ENCODE peak calls at places on chromosomes 6 and 20, in six cellular contexts. One of them, this sample, is unnamed.
A peak's percentile ranks its signal among the peaks of the same experiment; 100 is the strongest.

GRCh38 chr6:131733376-131734016 is 22.7 kb upstream of the CTAGE9 start:
- DNase-seq in uterus: peak; percentile 41
- DNase-seq in RWPE1: no peak
- DNase-seq in EL: peak; percentile 83
- DNase-seq in GM23248: peak; percentile 80
- DNase-seq in NCI-H1092 treated with DMSO at 0.1 percent for 48 hours: no peak
- DNase-seq in this sample: peak; percentile 12

GRCh38 chr20:9119776-9120175 is 50.9 kb downstream of the PLCB4 start:
- DNase-seq in RWPE1: peak; percentile 34
- DNase-seq in EL: peak; percentile 65
- DNase-seq in NCI-H1092 treated with DMSO at 0.1 percent for 48 hours: peak; percentile 32
- DNase-seq in GM23248: no peak
- DNase-seq in uterus: no peak
- DNase-seq in this sample: no peak

GRCh38 chr6:39956951-39957350 is 22.7 kb upstream of the MOCS1 start:
- DNase-seq in NCI-H1092 treated with DMSO at 0.1 percent for 48 hours: no peak
- DNase-seq in uterus: no peak
- DNase-seq in GM23248: peak; percentile 56
- DNase-seq in EL: peak; percentile 27
- DNase-seq in RWPE1: peak; percentile 67
- DNase-seq in this sample: no peak

GRCh38 chr20:1816384-1817381 is 78.5 kb upstream of the SIRPA start:
- DNase-seq in uterus: no peak
- DNase-seq in RWPE1: peak; percentile 83
- DNase-seq in NCI-H1092 treated with DMSO at 0.1 percent for 48 hours: no peak
- DNase-seq in EL: peak; percentile 92
- DNase-seq in GM23248: peak; percentile 94
- DNase-seq in this sample: peak; percentile 91

GRCh38 chr6:151962246-151962846 is 154.9 kb downstream of the ESR1 start:
- DNase-seq in EL: peak; percentile 50
- DNase-seq in NCI-H1092 treated with DMSO at 0.1 percent for 48 hours: no peak
- DNase-seq in RWPE1: no peak
- DNase-seq in GM23248: peak; percentile 7
- DNase-seq in uterus: no peak
- DNase-seq in this sample: no peak

GRCh38 chr20:54980321-54980960 is 505.0 kb downstream of the DOK5 start:
- DNase-seq in GM23248: no peak
- DNase-seq in EL: no peak
- DNase-seq in NCI-H1092 treated with DMSO at 0.1 percent for 48 hours: no peak
- DNase-seq in uterus: no peak
- DNase-seq in RWPE1: peak; percentile 14
- DNase-seq in this sample: no peak

GRCh38 chr6:47413752-47414516 is 63.7 kb upstream of the CD2AP start:
- DNase-seq in uterus: peak; percentile 17
- DNase-seq in NCI-H1092 treated with DMSO at 0.1 percent for 48 hours: peak; percentile 55
- DNase-seq in RWPE1: peak; percentile 46
- DNase-seq in EL: peak; percentile 71
- DNase-seq in GM23248: peak; percentile 73
- DNase-seq in this sample: no peak

GRCh38 chr20:36340593-36340990 is 34.5 kb downstream of the DLGAP4 start:
- DNase-seq in RWPE1: no peak
- DNase-seq in uterus: no peak
- DNase-seq in GM23248: no peak
- DNase-seq in NCI-H1092 treated with DMSO at 0.1 percent for 48 hours: no peak
- DNase-seq in EL: no peak
- DNase-seq in this sample: no peak

GRCh38 chr6:170176621-170177382 is 114.1 kb downstream of the DLL1 start:
- DNase-seq in EL: no peak
- DNase-seq in uterus: peak; percentile 13
- DNase-seq in NCI-H1092 treated with DMSO at 0.1 percent for 48 hours: peak; percentile 84
- DNase-seq in GM23248: peak; percentile 31
- DNase-seq in RWPE1: peak; percentile 31
- DNase-seq in this sample: no peak

GRCh38 chr6:951782-952181 is 258.8 kb upstream of the EXOC2 start:
- DNase-seq in RWPE1: no peak
- DNase-seq in NCI-H1092 treated with DMSO at 0.1 percent for 48 hours: no peak
- DNase-seq in uterus: no peak
- DNase-seq in EL: no peak
- DNase-seq in GM23248: no peak
- DNase-seq in this sample: no peak

GRCh38 chr6:159098636-159099106 is 53.9 kb upstream of the TAGAP start:
- DNase-seq in RWPE1: no peak
- DNase-seq in uterus: no peak
- DNase-seq in EL: no peak
- DNase-seq in GM23248: no peak
- DNase-seq in NCI-H1092 treated with DMSO at 0.1 percent for 48 hours: no peak
- DNase-seq in this sample: no peak

GRCh38 chr6:164095056-164095455 is 680.5 kb downstream of the QKI start:
- DNase-seq in NCI-H1092 treated with DMSO at 0.1 percent for 48 hours: no peak
- DNase-seq in EL: peak; percentile 85
- DNase-seq in RWPE1: no peak
- DNase-seq in uterus: no peak
- DNase-seq in GM23248: no peak
- DNase-seq in this sample: peak; percentile 29

GRCh38 chr20:3461191-3461874 is 9.5 kb upstream of the ATRN start:
- DNase-seq in EL: no peak
- DNase-seq in NCI-H1092 treated with DMSO at 0.1 percent for 48 hours: no peak
- DNase-seq in RWPE1: no peak
- DNase-seq in GM23248: peak; percentile 49
- DNase-seq in uterus: no peak
- DNase-seq in this sample: no peak

GRCh38 chr6:41824571-41825569 is 37.4 kb downstream of the TOMM6 start:
- DNase-seq in NCI-H1092 treated with DMSO at 0.1 percent for 48 hours: no peak
- DNase-seq in RWPE1: no peak
- DNase-seq in EL: peak; percentile 9
- DNase-seq in uterus: no peak
- DNase-seq in GM23248: no peak
- DNase-seq in this sample: no peak

GRCh38 chr6:96542702-96543101 is 20.2 kb upstream of the FHL5 start:
- DNase-seq in NCI-H1092 treated with DMSO at 0.1 percent for 48 hours: peak; percentile 3
- DNase-seq in EL: no peak
- DNase-seq in GM23248: peak; percentile 49
- DNase-seq in RWPE1: no peak
- DNase-seq in uterus: no peak
- DNase-seq in this sample: no peak

GRCh38 chr6:41586564-41586963 is 40.4 kb downstream of the FOXP4 start:
- DNase-seq in GM23248: no peak
- DNase-seq in uterus: no peak
- DNase-seq in EL: no peak
- DNase-seq in NCI-H1092 treated with DMSO at 0.1 percent for 48 hours: no peak
- DNase-seq in RWPE1: no peak
- DNase-seq in this sample: no peak

GRCh38 chr6:69820438-69820837 is 23.6 kb upstream of the LMBRD1 start:
- DNase-seq in GM23248: no peak
- DNase-seq in uterus: no peak
- DNase-seq in RWPE1: no peak
- DNase-seq in NCI-H1092 treated with DMSO at 0.1 percent for 48 hours: no peak
- DNase-seq in EL: no peak
- DNase-seq in this sample: no peak

GRCh38 chr6:30358340-30358679 is 13.4 kb downstream of the RPP21 start:
- DNase-seq in uterus: no peak
- DNase-seq in RWPE1: no peak
- DNase-seq in NCI-H1092 treated with DMSO at 0.1 percent for 48 hours: no peak
- DNase-seq in GM23248: peak; percentile 3
- DNase-seq in EL: no peak
- DNase-seq in this sample: no peak

GRCh38 chr6:145561095-145561820 is 174.1 kb downstream of the EPM2A start:
- DNase-seq in GM23248: no peak
- DNase-seq in NCI-H1092 treated with DMSO at 0.1 percent for 48 hours: no peak
- DNase-seq in uterus: no peak
- DNase-seq in RWPE1: no peak
- DNase-seq in EL: no peak
- DNase-seq in this sample: no peak

GRCh38 chr6:125030969-125031368 is 68.7 kb downstream of the RNF217 start:
- DNase-seq in EL: no peak
- DNase-seq in RWPE1: no peak
- DNase-seq in GM23248: no peak
- DNase-seq in NCI-H1092 treated with DMSO at 0.1 percent for 48 hours: no peak
- DNase-seq in uterus: no peak
- DNase-seq in this sample: no peak

GRCh38 chr6:33076406-33076934 is 680 bp downstream of the HLA-DPB1 start:
- DNase-seq in RWPE1: no peak
- DNase-seq in uterus: no peak
- DNase-seq in GM23248: no peak
- DNase-seq in EL: no peak
- DNase-seq in NCI-H1092 treated with DMSO at 0.1 percent for 48 hours: no peak
- DNase-seq in this sample: no peak

GRCh38 chr20:25543068-25543467 is 42.3 kb downstream of the NINL start:
- DNase-seq in EL: peak; percentile 64
- DNase-seq in NCI-H1092 treated with DMSO at 0.1 percent for 48 hours: no peak
- DNase-seq in RWPE1: no peak
- DNase-seq in GM23248: peak; percentile 58
- DNase-seq in uterus: no peak
- DNase-seq in this sample: no peak

GRCh38 chr20:50987493-50988210 is 29.0 kb downstream of the MOCS3 start:
- DNase-seq in uterus: peak; percentile 79
- DNase-seq in RWPE1: peak; percentile 87
- DNase-seq in EL: peak; percentile 87
- DNase-seq in NCI-H1092 treated with DMSO at 0.1 percent for 48 hours: peak; percentile 77
- DNase-seq in GM23248: peak; percentile 89
- DNase-seq in this sample: peak; percentile 69

GRCh38 chr6:37049990-37050853 is 44.8 kb downstream of the FGD2 start:
- DNase-seq in GM23248: no peak
- DNase-seq in RWPE1: no peak
- DNase-seq in uterus: peak; percentile 42
- DNase-seq in NCI-H1092 treated with DMSO at 0.1 percent for 48 hours: no peak
- DNase-seq in EL: no peak
- DNase-seq in this sample: no peak

GRCh38 chr6:151387581-151387980 is 3.8 kb downstream of the ZBTB2 start:
- DNase-seq in GM23248: peak; percentile 79
- DNase-seq in NCI-H1092 treated with DMSO at 0.1 percent for 48 hours: no peak
- DNase-seq in uterus: no peak
- DNase-seq in RWPE1: no peak
- DNase-seq in EL: peak; percentile 82
- DNase-seq in this sample: no peak

GRCh38 chr6:104301921-104302320 is 557.8 kb downstream of the HACE1 start:
- DNase-seq in GM23248: no peak
- DNase-seq in uterus: no peak
- DNase-seq in NCI-H1092 treated with DMSO at 0.1 percent for 48 hours: no peak
- DNase-seq in RWPE1: no peak
- DNase-seq in EL: no peak
- DNase-seq in this sample: no peak

GRCh38 chr6:16437095-16437494 is 198.7 kb downstream of the GMPR start:
- DNase-seq in uterus: no peak
- DNase-seq in GM23248: no peak
- DNase-seq in EL: no peak
- DNase-seq in RWPE1: no peak
- DNase-seq in NCI-H1092 treated with DMSO at 0.1 percent for 48 hours: no peak
- DNase-seq in this sample: no peak

GRCh38 chr20:2237059-2237458 is 58.7 kb upstream of the TGM3 start:
- DNase-seq in RWPE1: peak; percentile 89
- DNase-seq in GM23248: peak; percentile 99
- DNase-seq in EL: peak; percentile 99
- DNase-seq in NCI-H1092 treated with DMSO at 0.1 percent for 48 hours: no peak
- DNase-seq in uterus: no peak
- DNase-seq in this sample: peak; percentile 98

GRCh38 chr20:31661625-31662371 is 24.1 kb downstream of the COX4I2 start:
- DNase-seq in EL: peak; percentile 81
- DNase-seq in NCI-H1092 treated with DMSO at 0.1 percent for 48 hours: peak; percentile 64
- DNase-seq in RWPE1: peak; percentile 89
- DNase-seq in GM23248: peak; percentile 86
- DNase-seq in uterus: peak; percentile 79
- DNase-seq in this sample: peak; percentile 48

This sample was measured in GM04504.